ENCODE peak calls at places on chromosomes 2 and 18, in nine cellular contexts. C is HCT116, S is GM23338, Z is hepatocyte, J is MM.1S, Q is neural progenitor cell, I is GM23248, P is SK-N-SH, V is PC-3. G is an unnamed sample. For H3K36me3 and H4K20me1, the result is how much of the 10 kb centered on the place peaks cover.

GRCh38 chr2:109170645-109171044 is 41.6 kb downstream of the SH3RF3 start:
- DNase-seq in C (no peak), S (peak), Z (no peak), J (no peak), Q (no peak), I (no peak), P (no peak), V (peak), G (no peak)

GRCh38 chr18:34772887-34773286 is 62.8 kb downstream of the DTNA start:
- DNase-seq in C (no peak), S (no peak), Z (no peak), J (no peak), Q (no peak), I (peak), P (no peak), V (no peak), G (no peak)

GRCh38 chr2:9423100-9423921 is at the start of the genes CPSF3 and ITGB1BP1:
- DNase-seq in C (peak), S (peak), Z (peak), J (peak), Q (peak), I (peak), P (peak), V (peak), G (peak)

GRCh38 chr2:238097988-238098853 is 1.9 kb upstream of the ESPNL start:
- DNase-seq in C (peak), S (peak), Z (peak), J (peak), Q (peak), I (peak), P (peak), V (peak), G (peak)

GRCh38 chr18:32086866-32087265 is 4.8 kb upstream of the RNF138 start:
- DNase-seq in C (peak), S (no peak), Z (no peak), J (no peak), Q (no peak), I (peak), P (no peak), V (peak), G (no peak)

GRCh38 chr2:240429341-240429871 is 6.1 kb upstream of the GPC1 start:
- DNase-seq in C (no peak), S (no peak), Z (no peak), J (peak), Q (no peak), I (no peak), P (no peak), V (no peak), G (no peak)

GRCh38 chr18:10793730-10794370 is 268.0 kb downstream of the NAPG start:
- DNase-seq in C (no peak), S (no peak), Z (no peak), J (no peak), Q (no peak), I (no peak), P (no peak), V (no peak), G (no peak)

GRCh38 chr2:138846216-138846821 is 66.1 kb upstream of the NXPH2 start:
- DNase-seq in C (peak), S (peak), Z (peak), J (peak), Q (peak), I (peak), P (peak), V (peak), G (peak)

GRCh38 chr18:24341361-24341760 is 56.3 kb downstream of the OSBPL1A start:
- DNase-seq in C (no peak), S (no peak), Z (no peak), J (no peak), Q (no peak), I (no peak), P (no peak), V (no peak), G (no peak)
- H3K36me3 ChIP-seq in C (under half), S (under half), Z (under half), J (under half), Q (under half), I (under half), P (under half), V (under half), G (under half)

GRCh38 chr18:6592522-6592921 is 137.0 kb upstream of the ARHGAP28 start:
- DNase-seq in C (no peak), S (no peak), Z (no peak), J (no peak), Q (no peak), I (no peak), P (no peak), V (no peak), G (no peak)

GRCh38 chr18:6591491-6591890 is 138.0 kb upstream of the ARHGAP28 start:
- DNase-seq in C (no peak), S (no peak), Z (no peak), J (no peak), Q (no peak), I (peak), P (no peak), V (peak), G (no peak)

GRCh38 chr18:6593142-6593889 is 136.2 kb upstream of the ARHGAP28 start:
- DNase-seq in C (no peak), S (no peak), Z (no peak), J (no peak), Q (no peak), I (no peak), P (peak), V (no peak), G (no peak)

GRCh38 chr18:6595666-6596065 is 133.8 kb upstream of the ARHGAP28 start:
- DNase-seq in C (no peak), S (no peak), Z (no peak), J (no peak), Q (no peak), I (no peak), P (peak), V (no peak), G (no peak)

GRCh38 chr18:6589979-6590725 is 139.4 kb upstream of the ARHGAP28 start:
- DNase-seq in C (no peak), S (no peak), Z (no peak), J (no peak), Q (no peak), I (no peak), P (peak), V (no peak), G (no peak)
- TF ChIP-seq EZH2phosphoT487 in C (no peak), S (no peak), Z (no peak), J (no peak), Q (no peak), I (no peak), P (no peak), V (no peak), G (no peak)

GRCh38 chr2:197453123-197453913 is at the start of gene COQ10B:
- DNase-seq in C (peak), S (peak), Z (peak), J (peak), Q (peak), I (peak), P (peak), V (peak), G (peak)

GRCh38 chr2:197453914-197454398 is 604 bp downstream of the COQ10B start:
- DNase-seq in C (peak), S (no peak), Z (no peak), J (peak), Q (no peak), I (no peak), P (no peak), V (no peak), G (no peak)

GRCh38 chr2:197454923-197455322 is 1.6 kb downstream of the COQ10B start:
- DNase-seq in C (no peak), S (no peak), Z (no peak), J (no peak), Q (no peak), I (no peak), P (no peak), V (no peak), G (no peak)

GRCh38 chr2:197452754-197453122 is 614 bp upstream of the COQ10B start:
- DNase-seq in C (no peak), S (no peak), Z (no peak), J (no peak), Q (no peak), I (no peak), P (no peak), V (no peak), G (no peak)

GRCh38 chr2:197455428-197455827 is 2.1 kb downstream of the COQ10B start:
- DNase-seq in C (no peak), S (no peak), Z (no peak), J (no peak), Q (no peak), I (no peak), P (no peak), V (no peak), G (no peak)
- H4K20me1 ChIP-seq in C (under half), S (under half), Z (under half), J (under half), Q (under half), I (under half), P (half or more), V (under half), G (under half)

DNA sequence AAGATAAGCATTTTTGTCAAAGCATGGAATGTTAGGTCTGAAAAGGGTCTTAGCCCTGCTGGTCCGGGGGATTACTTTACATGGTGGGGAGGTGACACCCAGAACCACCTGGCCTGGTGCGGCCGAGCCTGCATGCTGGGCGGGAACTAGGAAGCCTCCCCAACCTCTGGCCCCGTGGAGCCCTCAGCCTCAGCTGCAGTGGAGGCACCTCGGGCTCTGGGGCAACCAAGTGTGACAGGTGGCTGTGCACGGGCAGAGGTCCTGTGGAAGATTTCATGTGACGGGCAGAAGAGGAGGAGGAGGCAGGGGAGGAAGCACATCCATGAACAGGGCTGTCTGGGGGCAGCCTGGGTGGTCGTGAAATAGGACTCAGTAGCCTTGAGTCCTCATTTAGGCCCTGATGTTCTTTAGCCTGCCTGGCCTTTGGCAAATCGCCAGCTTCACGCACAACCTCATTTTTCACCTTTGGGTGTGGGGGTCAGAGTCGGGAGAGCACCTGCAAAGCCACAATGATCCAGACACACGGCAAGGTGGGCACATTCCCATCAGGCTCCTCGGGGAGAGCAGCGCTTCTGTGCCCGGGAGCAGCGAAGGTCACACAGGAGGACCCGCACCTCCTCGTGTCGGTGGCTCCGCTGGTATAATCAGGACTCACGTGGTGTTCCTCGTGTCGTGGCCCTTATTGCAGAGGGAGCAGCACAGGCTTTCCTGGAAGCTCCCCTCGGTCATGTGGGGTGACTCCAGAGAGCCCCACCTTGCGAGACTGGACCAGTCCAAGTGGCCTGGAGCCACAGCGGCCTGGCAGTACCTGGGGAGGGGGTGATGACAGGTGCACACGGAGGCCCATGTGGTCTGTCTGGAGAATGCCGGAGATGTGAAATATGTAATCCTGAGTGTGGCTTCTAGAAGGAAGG is 13.9 kb downstream of the CNDP2 start:
- DNase-seq in C (no peak), S (no peak), Z (no peak), J (no peak), Q (no peak), I (no peak), P (no peak), V (no peak), G (no peak)
- H3K36me3 ChIP-seq in C (under half), S (under half), Z (under half), J (under half), Q (under half), I (under half), P (under half), V (under half), G (under half)

DNA sequence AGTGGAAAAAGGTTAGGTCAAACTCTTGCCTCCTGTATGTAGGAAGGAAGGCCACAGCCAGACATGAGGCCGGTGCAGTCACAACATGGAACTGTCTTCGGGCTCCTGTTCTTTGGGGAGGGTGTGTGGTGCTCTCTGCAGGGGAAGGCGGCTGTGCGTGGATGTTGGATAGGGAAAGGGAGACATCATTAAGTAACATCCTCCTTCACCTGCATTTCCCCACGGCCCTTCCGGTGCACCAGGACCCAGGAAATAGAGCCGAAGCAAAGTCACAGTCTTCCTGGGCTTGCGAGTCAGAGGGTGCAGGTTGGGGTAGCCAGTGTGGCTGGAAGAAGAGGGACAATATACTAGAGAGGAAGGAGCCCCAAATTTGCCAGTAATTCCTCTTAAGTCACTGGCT is 78.9 kb upstream of the SMAD7 start:
- DNase-seq in C (no peak), S (no peak), Z (no peak), J (no peak), Q (no peak), I (no peak), P (no peak), V (no peak), G (no peak)
- TF ChIP-seq EZH2phosphoT487 in C (no peak), S (no peak), Z (no peak), J (no peak), Q (no peak), I (no peak), P (no peak), V (no peak), G (no peak)

GRCh38 chr2:111143107-111143886 is 22.6 kb downstream of the BCL2L11 start:
- DNase-seq in C (no peak), S (no peak), Z (no peak), J (no peak), Q (no peak), I (no peak), P (no peak), V (no peak), G (no peak)

GRCh38 chr2:111140815-111141214 is 20.1 kb downstream of the BCL2L11 start:
- DNase-seq in C (no peak), S (no peak), Z (no peak), J (no peak), Q (no peak), I (no peak), P (no peak), V (peak), G (no peak)

GRCh38 chr2:111138834-111139233 is 18.1 kb downstream of the BCL2L11 start:
- DNase-seq in C (no peak), S (no peak), Z (no peak), J (no peak), Q (no peak), I (no peak), P (no peak), V (no peak), G (no peak)

GRCh38 chr2:111142101-111142500 is 21.4 kb downstream of the BCL2L11 start:
- DNase-seq in C (no peak), S (no peak), Z (no peak), J (no peak), Q (no peak), I (no peak), P (no peak), V (no peak), G (no peak)

DNA sequence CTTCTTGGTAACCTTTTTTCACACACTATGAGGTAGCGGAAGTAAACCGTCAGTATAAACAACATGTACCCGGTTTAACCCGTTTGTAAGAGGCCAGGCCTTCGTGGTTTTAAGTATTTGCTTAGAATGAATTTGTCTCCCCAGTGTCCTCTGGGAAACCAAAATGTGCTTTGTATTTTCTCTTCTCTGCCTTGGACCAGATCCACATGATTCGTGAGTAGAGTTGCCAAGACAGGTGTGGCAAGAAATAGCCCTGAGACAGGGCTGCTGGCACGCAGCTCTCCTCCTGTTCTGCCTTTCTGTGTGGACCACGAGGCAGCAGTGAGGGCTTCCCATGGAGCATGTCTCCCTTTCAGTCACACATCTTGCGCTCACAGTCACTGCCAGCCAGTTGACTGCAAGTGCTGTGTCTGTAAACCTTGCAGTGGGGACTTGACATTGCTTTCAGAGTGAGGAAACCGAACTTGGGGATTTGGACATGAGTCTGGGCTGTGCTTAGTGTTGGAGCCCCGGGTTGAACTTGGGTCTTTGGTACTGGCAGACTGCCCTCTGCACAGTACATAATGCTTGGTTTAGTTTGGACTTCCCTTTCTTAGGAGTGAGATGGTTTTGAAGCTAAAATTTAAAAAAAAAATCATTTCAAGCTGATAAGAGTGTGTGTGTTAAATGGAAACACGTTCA is 19.1 kb downstream of the BCL2L11 start:
- DNase-seq in C (no peak), S (no peak), Z (no peak), J (no peak), Q (no peak), I (peak), P (no peak), V (peak), G (no peak)
- H4K20me1 ChIP-seq in C (under half), S (under half), Z (half or more), J (half or more), Q (half or more), I (under half), P (under half), V (under half), G (under half)

G was measured in OCI-LY7.